ENCODE peak calls at places on chromosomes 4 and X, in five cellular contexts. R is endodermal cell, Z is PC-9, Y is kidney epithelial cell, K is tibial nerve. H is an unnamed sample.

GRCh38 chrX:130060122-130061069 is 49.9 kb downstream of the ELF4 start:
- DNase-seq in Y (no peak), R (peak; percentile 93), Z (peak; percentile 93), K (peak; percentile 68), H (no peak)

GRCh38 chrX:14676431-14676830 is 147.1 kb downstream of the GLRA2 start:
- DNase-seq in R (no peak), Z (no peak), Y (no peak), K (no peak), H (no peak)

GRCh38 chrX:2320580-2321327 is 180.0 kb downstream of the DHRSX start:
- DNase-seq in K (peak; percentile 35), Y (no peak), Z (no peak), R (no peak), H (no peak)

GRCh38 chr4:63764400-63764799 is 644.9 kb downstream of the TECRL start:
- DNase-seq in K (no peak), Z (no peak), R (no peak), Y (no peak), H (no peak)

GRCh38 chr4:155638195-155638960 is 28.3 kb upstream of the GUCY1A1 start:
- DNase-seq in K (no peak), Y (no peak), Z (no peak), R (no peak), H (no peak)

GRCh38 chr4:97589481-97590196 is 553.6 kb downstream of the STPG2 start:
- DNase-seq in Z (no peak), K (no peak), R (no peak), Y (no peak), H (no peak)

GRCh38 chr4:11565213-11565612 is 136.5 kb upstream of the HS3ST1 start:
- DNase-seq in Y (no peak), Z (no peak), R (no peak), K (no peak), H (no peak)

GRCh38 chr4:99915449-99915848 is 21.2 kb upstream of the LAMTOR3 start:
- DNase-seq in Y (no peak), R (no peak), K (no peak), Z (no peak), H (peak; percentile 19)

GRCh38 chrX:29652484-29652883 is 562.9 kb upstream of the MAGEB2 start:
- DNase-seq in Y (peak; percentile 39), Z (peak; percentile 9), R (no peak), K (no peak), H (peak; percentile 52)

GRCh38 chr4:6962211-6963041 is 52.8 kb downstream of the TBC1D14 start:
- DNase-seq in K (no peak), R (no peak), Y (no peak), Z (no peak), H (no peak)

GRCh38 chrX:47218280-47218919 is at the start of gene CDK16:
- DNase-seq in R (peak; percentile 93), Y (peak; percentile 43), Z (peak; percentile 49), K (peak; percentile 45), H (peak; percentile 57)

GRCh38 chr4:186881521-186882220 is 158.0 kb upstream of the FAT1 start:
- DNase-seq in K (no peak), Z (no peak), Y (peak; percentile 83), R (no peak), H (peak; percentile 66)

GRCh38 chrX:106692425-106693075 is 34.0 kb upstream of the RNF128 start:
- DNase-seq in Y (no peak), K (no peak), Z (no peak), R (no peak), H (no peak)

GRCh38 chr4:109548655-109549054 is 11.4 kb upstream of the MCUB start:
- DNase-seq in K (no peak), Y (peak; percentile 77), R (no peak), Z (no peak), H (peak; percentile 72)

GRCh38 chrX:15745179-15745578 is 7.1 kb downstream of the CA5B start:
- DNase-seq in Y (no peak), K (no peak), R (no peak), Z (no peak), H (no peak)

GRCh38 chr4:52750819-52751348 is 341 bp downstream of the ERVMER34-1 start:
- DNase-seq in R (no peak), K (no peak), Y (no peak), Z (no peak), H (no peak)

GRCh38 chr4:150310159-150310895 is 232.1 kb downstream of the DCLK2 start:
- DNase-seq in Y (peak; percentile 34), R (no peak), K (no peak), Z (no peak), H (peak; percentile 53)

GRCh38 chr4:41632481-41633073 is 94.6 kb downstream of the LIMCH1 start:
- DNase-seq in R (no peak), Y (no peak), K (no peak), Z (no peak), H (no peak)

GRCh38 chrX:130645955-130646583 is 244.3 kb downstream of the RBMX2 start:
- DNase-seq in Z (no peak), R (no peak), Y (no peak), K (no peak), H (no peak)

GRCh38 chr4:40672528-40673522 is 43.2 kb upstream of the RBM47 start:
- DNase-seq in Y (peak; percentile 99), R (peak; percentile 76), Z (peak; percentile 70), K (peak; percentile 19), H (peak; percentile 97)

GRCh38 chr4:168925789-168926490 is 84.1 kb downstream of the CBR4 start:
- DNase-seq in Z (no peak), K (no peak), Y (no peak), R (no peak), H (no peak)

GRCh38 chr4:91837608-91838029 is 466.1 kb upstream of the GRID2 start:
- DNase-seq in K (no peak), R (no peak), Y (peak; percentile 49), Z (no peak), H (no peak)

GRCh38 chr4:20313237-20314030 is 61.7 kb downstream of the SLIT2 start:
- DNase-seq in K (no peak), Y (no peak), R (peak; percentile 91), Z (no peak), H (no peak)

GRCh38 chrX:110218591-110218990 is 99.3 kb downstream of the AMMECR1 start:
- DNase-seq in R (no peak), K (no peak), Y (no peak), Z (no peak), H (no peak)

GRCh38 chr4:52635560-52635959 is 23.5 kb downstream of the USP46 start:
- DNase-seq in Z (no peak), R (no peak), K (no peak), Y (no peak), H (no peak)

GRCh38 chr4:98601719-98602118 is 56.7 kb downstream of the TSPAN5 start:
- DNase-seq in R (no peak), Z (no peak), K (no peak), Y (peak; percentile 31), H (no peak)

GRCh38 chr4:114217150-114217817 is 237.8 kb upstream of the ARSJ start:
- DNase-seq in Z (no peak), R (no peak), Y (no peak), K (no peak), H (no peak)

GRCh38 chr4:79865253-79865652 is 207.8 kb downstream of the ANTXR2 start:
- DNase-seq in Z (no peak), R (no peak), Y (no peak), K (no peak), H (peak; percentile 97)

GRCh38 chr4:16250665-16251365 is 24.5 kb upstream of the TAPT1 start:
- DNase-seq in Z (no peak), K (no peak), Y (peak; percentile 35), R (no peak), H (no peak)

GRCh38 chrX:136495043-136495442 is 2.3 kb upstream of the HTATSF1 start:
- DNase-seq in R (no peak), K (no peak), Z (no peak), Y (no peak), H (no peak)

GRCh38 chrX:16946971-16947562 is 609 bp downstream of the REPS2 start:
- DNase-seq in Z (peak; percentile 16), K (no peak), Y (no peak), R (peak; percentile 66), H (no peak)

GRCh38 chr4:165926307-165926706 is 53.3 kb downstream of the TLL1 start:
- DNase-seq in Z (no peak), Y (no peak), K (no peak), R (no peak), H (no peak)

GRCh38 chrX:134734343-134735001 is 76.2 kb upstream of the PLAC1 start:
- DNase-seq in Z (no peak), Y (no peak), K (no peak), R (no peak), H (peak; percentile 8)

GRCh38 chr4:120658772-120659171 is 263.8 kb downstream of the PRDM5 start:
- DNase-seq in Z (no peak), Y (no peak), R (no peak), K (no peak), H (no peak)

GRCh38 chr4:149056615-149057014 is 614.4 kb upstream of the NR3C2 start:
- DNase-seq in K (no peak), R (no peak), Z (no peak), Y (no peak), H (no peak)

GRCh38 chr4:63618883-63619573 is 790.2 kb downstream of the TECRL start:
- DNase-seq in Y (no peak), K (no peak), R (peak; percentile 44), Z (no peak), H (no peak)

GRCh38 chrX:131675596-131676194 is 131.8 kb downstream of the OR13H1 start:
- DNase-seq in R (peak; percentile 49), K (no peak), Z (no peak), Y (no peak), H (no peak)

DNA sequence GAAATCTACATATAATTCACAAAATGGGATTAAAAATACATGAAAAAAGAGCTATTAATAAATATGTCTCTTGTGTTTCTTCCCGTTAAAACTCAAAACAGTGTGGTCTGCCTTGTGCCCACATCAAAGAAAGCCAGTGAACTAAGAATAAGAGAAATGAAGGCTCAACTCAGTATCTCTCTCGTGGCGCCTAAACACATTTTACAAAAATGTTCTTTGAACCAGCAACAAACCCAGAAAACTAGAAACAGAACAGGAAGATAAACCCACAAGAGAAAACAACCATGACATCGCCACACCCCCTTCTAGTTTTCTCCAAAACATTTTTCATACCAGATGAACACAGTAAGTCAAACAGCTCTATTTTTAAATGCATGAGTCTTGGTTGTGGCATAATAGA is 130.1 kb downstream of the DCHS2 start:
- DNase-seq in R (no peak), Z (no peak), Y (no peak), K (no peak), H (no peak)
- TF ChIP-seq CTCF in R (no peak), Z (no peak), Y (no peak), K (no peak), H (no peak)

GRCh38 chrX:50952406-50952805 is 41.9 kb downstream of the BMP15 start:
- DNase-seq in Z (no peak), R (no peak), Y (no peak), K (no peak), H (no peak)
- H3K4me3 ChIP-seq in Z (no peak overlapping the region), R (no peak overlapping the region), Y (no peak overlapping the region), K (no peak overlapping the region), H (no peak overlapping the region)

DNA sequence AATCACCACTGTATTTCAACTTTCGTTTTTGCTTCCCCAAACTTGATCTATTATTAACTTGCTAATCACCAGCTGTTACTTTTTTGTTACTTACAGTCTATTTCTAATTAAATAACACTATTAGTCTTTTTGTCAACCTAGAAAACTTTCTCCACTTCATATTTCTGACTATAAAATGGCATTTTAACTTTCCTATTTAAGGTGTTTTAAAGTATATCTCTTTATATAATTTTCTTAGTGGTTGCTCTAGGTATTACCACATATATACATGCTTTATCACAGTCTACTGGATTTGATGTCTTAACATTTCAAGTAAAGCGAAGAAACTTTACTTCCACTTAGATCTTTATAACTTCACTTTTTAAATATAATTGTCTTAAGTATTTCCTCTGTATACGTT is 421.2 kb downstream of the DCAF12L2 start:
- DNase-seq in Y (no peak), R (no peak), Z (no peak), K (no peak), H (no peak)
- TF ChIP-seq CTCF in Y (no peak), R (peak; percentile 65), Z (peak; percentile 26), K (no peak), H (no peak)

GRCh38 chr4:173333658-173334084 is 487 bp downstream of the HMGB2 start:
- DNase-seq in R (peak; percentile 70), Y (no peak), K (peak; percentile 22), Z (peak; percentile 31), H (no peak)
- H3K4me3 ChIP-seq in R (peak overlapping the region; percentile 94), Y (peak overlapping the region; percentile 95), K (peak overlapping the region; percentile 97), Z (peak overlapping the region; percentile 94), H (peak overlapping the region; percentile 95)

H was measured in astrocyte of the cerebellum.